ENCODE peak calls at places on chromosomes 5 and 9, in six cellular contexts. E, H, M, Z, A and Y are unnamed samples.

GRCh38 chr5:143594913-143595818 is 191.7 kb upstream of the NR3C1 start:
- DNase-seq in H (peak; percentile 27), E (no peak), M (no peak), A (no peak), Z (no peak), Y (peak; percentile 65)

GRCh38 chr9:79799691-79800345 is 228.1 kb downstream of the TLE4 start:
- DNase-seq in M (no peak), Z (no peak), H (no peak), E (no peak), A (no peak), Y (no peak)

GRCh38 chr9:126515001-126515872 is 98.5 kb upstream of the LMX1B start:
- DNase-seq in H (no peak), A (no peak), M (no peak), E (no peak), Z (peak; percentile 21), Y (no peak)

GRCh38 chr5:139854953-139855352 is 59.3 kb downstream of the PSD2 start:
- DNase-seq in H (no peak), Z (no peak), M (no peak), E (no peak), A (no peak), Y (no peak)

GRCh38 chr5:56737002-56737621 is 78.2 kb upstream of the MAP3K1 start:
- DNase-seq in E (no peak), A (no peak), Z (no peak), M (no peak), H (peak; percentile 75), Y (peak; percentile 75)

GRCh38 chr9:100436566-100436965 is 9.6 kb downstream of the MSANTD3 start:
- DNase-seq in H (no peak), Z (no peak), E (no peak), M (no peak), A (no peak), Y (no peak)

GRCh38 chr9:79134654-79135053 is 437.1 kb upstream of the TLE4 start:
- DNase-seq in H (peak; percentile 12), E (peak; percentile 33), M (peak; percentile 31), Z (peak; percentile 84), A (no peak), Y (peak; percentile 12)

GRCh38 chr9:121317737-121318630 is 50.0 kb downstream of the GSN start:
- DNase-seq in H (no peak), Z (no peak), A (no peak), E (no peak), M (no peak), Y (no peak)

GRCh38 chr5:112467467-112467866 is 48.4 kb upstream of the EPB41L4A start:
- DNase-seq in M (no peak), E (no peak), Z (no peak), A (no peak), H (no peak), Y (no peak)

GRCh38 chr5:154243736-154244135 is 53.2 kb downstream of the GALNT10 start:
- DNase-seq in M (no peak), H (peak; percentile 78), E (no peak), A (no peak), Z (no peak), Y (peak; percentile 59)

GRCh38 chr5:44542470-44542869 is 153.2 kb upstream of the FGF10 start:
- DNase-seq in Z (no peak), E (no peak), M (no peak), A (no peak), H (no peak), Y (peak; percentile 52)

GRCh38 chr5:56941981-56942380 is 9.9 kb downstream of the MIER3 start:
- DNase-seq in A (no peak), Z (peak; percentile 12), E (no peak), M (no peak), H (peak; percentile 55), Y (no peak)

GRCh38 chr9:123645762-123646161 is 284.2 kb downstream of the DENND1A start:
- DNase-seq in H (no peak), M (no peak), Z (no peak), A (no peak), E (no peak), Y (no peak)

GRCh38 chr5:174423538-174423937 is 300.8 kb upstream of the MSX2 start:
- DNase-seq in E (no peak), A (no peak), Z (no peak), M (no peak), H (no peak), Y (no peak)

GRCh38 chr5:141529002-141529401 is 40.1 kb downstream of the PCDHGC5 start:
- DNase-seq in A (no peak), Z (no peak), H (peak; percentile 88), E (no peak), M (no peak), Y (peak; percentile 55)

GRCh38 chr5:59069438-59070079 is 486.7 kb downstream of the RAB3C start:
- DNase-seq in H (peak; percentile 98), M (peak; percentile 8), E (no peak), Z (peak; percentile 46), A (no peak), Y (peak; percentile 98)

GRCh38 chr9:69324549-69325401 is at the start of gene ENTREP1:
- DNase-seq in A (peak; percentile 47), H (no peak), Z (peak; percentile 83), M (peak; percentile 42), E (no peak), Y (peak; percentile 4)

GRCh38 chr5:40812125-40812524 is 14.0 kb upstream of the PRKAA1 start:
- DNase-seq in M (no peak), A (no peak), Z (no peak), H (no peak), E (no peak), Y (no peak)

GRCh38 chr9:136927343-136928261 is 16.9 kb downstream of the FBXW5 start:
- DNase-seq in H (peak; percentile 28), M (no peak), E (no peak), A (no peak), Z (no peak), Y (peak; percentile 42)

GRCh38 chr5:368162-369084 is 46.9 kb downstream of the AHRR start:
- DNase-seq in E (no peak), H (peak; percentile 98), Z (no peak), A (no peak), M (no peak), Y (peak; percentile 70)

GRCh38 chr9:69470186-69470977 is 145.4 kb downstream of the ENTREP1 start:
- DNase-seq in E (no peak), M (no peak), Z (no peak), H (no peak), A (no peak), Y (no peak)

GRCh38 chr9:11933926-11934325 is 759.3 kb upstream of the TYRP1 start:
- DNase-seq in M (no peak), H (peak; percentile 1), E (no peak), A (no peak), Z (peak; percentile 2), Y (peak; percentile 87)

GRCh38 chr5:94268226-94268625 is 350.2 kb downstream of the KIAA0825 start:
- DNase-seq in E (no peak), Z (no peak), A (no peak), H (no peak), M (no peak), Y (no peak)

GRCh38 chr5:158406884-158407790 is 548.2 kb upstream of the CLINT1 start:
- DNase-seq in E (no peak), M (no peak), A (no peak), H (peak; percentile 74), Z (no peak), Y (peak; percentile 27)
- H3K23ac ChIP-seq in E (no peak overlapping the region), M (no peak overlapping the region), A (no peak overlapping the region), H (no peak overlapping the region), Z (no peak overlapping the region), Y (no peak overlapping the region)

GRCh38 chr5:176578391-176578808 is 29.3 kb downstream of the CDHR2 start:
- DNase-seq in M (peak; percentile 38), E (no peak), Z (peak; percentile 91), A (peak; percentile 81), H (peak; percentile 38), Y (peak; percentile 43)

GRCh38 chr5:176579323-176579722 is 30.2 kb downstream of the CDHR2 start:
- DNase-seq in Z (no peak), A (no peak), E (no peak), H (peak; percentile 29), M (no peak), Y (peak; percentile 59)

GRCh38 chr5:176588297-176588696 is 21.7 kb downstream of the GPRIN1 start:
- DNase-seq in M (no peak), H (no peak), A (no peak), E (no peak), Z (no peak), Y (no peak)

GRCh38 chr5:176587398-176587797 is 22.6 kb downstream of the GPRIN1 start:
- DNase-seq in A (no peak), Z (no peak), E (no peak), M (no peak), H (no peak), Y (no peak)

GRCh38 chr5:176583076-176583475 is 26.9 kb downstream of the GPRIN1 start:
- DNase-seq in H (peak; percentile 31), Z (no peak), M (no peak), A (no peak), E (no peak), Y (peak; percentile 18)
- H3K4me3 ChIP-seq in H (no peak overlapping the region), Z (no peak overlapping the region), M (no peak overlapping the region), A (no peak overlapping the region), E (no peak overlapping the region), Y (no peak overlapping the region)

GRCh38 chr5:134409321-134409720 is 2.4 kb downstream of the CDKN2AIPNL start:
- DNase-seq in Z (no peak), H (no peak), M (no peak), E (no peak), A (peak; percentile 52), Y (no peak)

GRCh38 chr5:134413046-134413445 is 1.4 kb upstream of the CDKN2AIPNL start:
- DNase-seq in H (no peak), Z (no peak), E (no peak), M (no peak), A (no peak), Y (no peak)

GRCh38 chr5:134411228-134411545 is 494 bp downstream of the CDKN2AIPNL start:
- DNase-seq in Z (no peak), H (no peak), M (no peak), E (no peak), A (no peak), Y (no peak)

GRCh38 chr5:134406390-134406789 is 5.3 kb downstream of the CDKN2AIPNL start:
- DNase-seq in Z (no peak), A (peak; percentile 46), H (peak; percentile 57), E (no peak), M (no peak), Y (peak; percentile 14)

GRCh38 chr5:134410822-134411221 is 859 bp downstream of the CDKN2AIPNL start:
- DNase-seq in E (no peak), Z (no peak), A (no peak), H (no peak), M (no peak), Y (no peak)
- H3K23ac ChIP-seq in E (no peak overlapping the region), Z (no peak overlapping the region), A (no peak overlapping the region), H (peak overlapping the region; percentile 63), M (no peak overlapping the region), Y (no peak overlapping the region)

GRCh38 chr5:149001154-149001553 is 61.7 kb downstream of the SH3TC2 start:
- DNase-seq in A (no peak), M (no peak), Z (no peak), E (no peak), H (peak; percentile 68), Y (peak; percentile 85)

GRCh38 chr5:149004559-149004958 is 58.3 kb downstream of the SH3TC2 start:
- DNase-seq in E (no peak), Z (no peak), M (no peak), H (no peak), A (no peak), Y (no peak)

GRCh38 chr5:149002053-149002452 is 60.8 kb downstream of the SH3TC2 start:
- DNase-seq in M (peak; percentile 60), Z (peak; percentile 97), A (peak; percentile 33), H (peak; percentile 100), E (no peak), Y (peak; percentile 100)

GRCh38 chr5:149005077-149005892 is 57.6 kb downstream of the SH3TC2 start:
- DNase-seq in H (peak; percentile 66), M (no peak), E (no peak), Z (no peak), A (no peak), Y (peak; percentile 67)

GRCh38 chr5:149002761-149003689 is 59.8 kb downstream of the SH3TC2 start:
- DNase-seq in M (no peak), H (peak; percentile 75), Z (peak; percentile 66), E (no peak), A (no peak), Y (peak; percentile 82)
- H3K4me3 ChIP-seq in M (no peak overlapping the region), H (no peak overlapping the region), Z (no peak overlapping the region), E (no peak overlapping the region), A (no peak overlapping the region), Y (no peak overlapping the region)